ENCODE peak calls at places on chromosomes 3 and 15, in nine cellular contexts. L is Right ventricle myocardium superior; F is T-helper 9 cell; T is neuronal stem cell; C is left ventricle myocardium inferior; N is sciatic nerve; W is D341Med; S is stimulated activated CD8-positive, alpha-beta memory T cell treated with anti-CD3 and anti-CD28 coated beads, Interleukin-7, amount 100 ng/mL, for 1 hour; Y is NCI-H460. I is an unnamed sample.

GRCh38 chr3:158983480-158983879 is 181.6 kb downstream of the MFSD1 start:
- DNase-seq in F (no peak), N (no peak), W (no peak), Y (no peak), C (no peak), S (no peak), T (no peak), L (no peak), I (no peak)

GRCh38 chr15:79812536-79812935 is 84.3 kb downstream of the MTHFS start:
- DNase-seq in Y (no peak), L (no peak), N (no peak), W (no peak), S (no peak), T (no peak), F (no peak), C (no peak), I (no peak)

GRCh38 chr3:30646181-30646876 is 39.9 kb downstream of the TGFBR2 start:
- DNase-seq in W (no peak), F (no peak), T (no peak), Y (no peak), C (no peak), S (no peak), L (no peak), N (no peak), I (no peak)

GRCh38 chr3:105780114-105780513 is 88.7 kb downstream of the CBLB start:
- DNase-seq in C (no peak), T (no peak), S (no peak), Y (no peak), N (no peak), W (no peak), F (no peak), L (no peak), I (no peak)

GRCh38 chr3:136860541-136860940 is 1.5 kb upstream of the NCK1 start:
- DNase-seq in T (peak; percentile 54), C (no peak), S (no peak), W (no peak), N (no peak), Y (no peak), L (no peak), F (no peak), I (no peak)

GRCh38 chr3:65177879-65178484 is 490.2 kb upstream of the ADAMTS9 start:
- DNase-seq in C (no peak), T (no peak), L (no peak), W (no peak), S (no peak), F (no peak), Y (no peak), N (no peak), I (no peak)

GRCh38 chr15:97316362-97316761 is 644.1 kb upstream of the ARRDC4 start:
- DNase-seq in C (no peak), Y (no peak), S (no peak), L (no peak), F (no peak), T (no peak), N (no peak), W (no peak), I (no peak)

GRCh38 chr15:55907797-55908196 is 85.6 kb downstream of the NEDD4 start:
- DNase-seq in T (no peak), S (no peak), W (no peak), F (no peak), N (no peak), Y (peak; percentile 70), L (no peak), C (no peak), I (no peak)

GRCh38 chr3:13019706-13020105 is 53.5 kb downstream of the IQSEC1 start:
- DNase-seq in C (no peak), T (no peak), Y (no peak), W (no peak), N (no peak), L (peak; percentile 43), F (no peak), S (no peak), I (no peak)

GRCh38 chr3:55591893-55592292 is 104.8 kb upstream of the WNT5A start:
- DNase-seq in F (no peak), T (no peak), L (no peak), S (no peak), W (no peak), Y (no peak), C (no peak), N (no peak), I (no peak)

GRCh38 chr3:18652781-18653180 is 227.6 kb upstream of the SATB1 start:
- DNase-seq in W (no peak), F (no peak), N (no peak), T (no peak), Y (no peak), C (no peak), L (no peak), S (no peak), I (no peak)

GRCh38 chr15:52749250-52749649 is 40.9 kb downstream of the ONECUT1 start:
- DNase-seq in L (no peak), Y (no peak), T (no peak), F (no peak), C (no peak), N (no peak), W (no peak), S (no peak), I (no peak)

GRCh38 chr15:39213385-39213840 is 367.5 kb upstream of the THBS1 start:
- DNase-seq in Y (peak; percentile 51), C (peak; percentile 29), T (peak; percentile 88), W (no peak), S (no peak), F (no peak), N (peak; percentile 63), L (peak; percentile 67), I (no peak)

GRCh38 chr3:116338713-116339112 is 106.6 kb downstream of the LSAMP start:
- DNase-seq in N (no peak), L (no peak), C (no peak), W (no peak), T (no peak), S (no peak), Y (no peak), F (no peak), I (no peak)

GRCh38 chr15:88752956-88753355 is 50.3 kb upstream of the ACAN start:
- DNase-seq in N (no peak), Y (no peak), C (no peak), S (no peak), W (peak; percentile 46), T (no peak), L (no peak), F (no peak), I (no peak)

GRCh38 chr3:72340476-72341379 is 507.5 kb downstream of the SHQ1 start:
- DNase-seq in S (no peak), C (no peak), T (no peak), Y (no peak), W (peak; percentile 77), N (no peak), L (no peak), F (no peak), I (no peak)

GRCh38 chr3:45557886-45558285 is 36.7 kb upstream of the LIMD1 start:
- DNase-seq in W (no peak), T (no peak), N (no peak), C (no peak), S (no peak), L (no peak), Y (no peak), F (no peak), I (no peak)

GRCh38 chr3:16697437-16698258 is 92.4 kb upstream of the DAZL start:
- DNase-seq in C (no peak), N (no peak), T (no peak), L (no peak), S (no peak), Y (peak; percentile 61), W (no peak), F (no peak), I (no peak)

GRCh38 chr3:108931025-108931424 is 22.7 kb downstream of the GUCA1C start:
- DNase-seq in C (no peak), N (no peak), Y (no peak), W (no peak), L (no peak), T (no peak), S (no peak), F (no peak), I (no peak)

GRCh38 chr15:37876900-37877299 is 57.5 kb upstream of the TMCO5A start:
- DNase-seq in W (no peak), S (no peak), Y (no peak), N (no peak), F (no peak), L (no peak), T (no peak), C (no peak), I (no peak)

GRCh38 chr3:7897643-7898042 is 604.0 kb upstream of the LMCD1 start:
- DNase-seq in W (no peak), Y (no peak), S (no peak), C (no peak), L (no peak), F (no peak), T (no peak), N (no peak), I (no peak)

GRCh38 chr15:50181206-50181982 is 602 bp upstream of the SLC27A2 start:
- DNase-seq in W (no peak), N (no peak), L (no peak), T (no peak), C (no peak), S (no peak), F (no peak), Y (no peak), I (no peak)

GRCh38 chr3:64272271-64272670 is 47.0 kb upstream of the PRICKLE2 start:
- DNase-seq in F (no peak), L (no peak), T (no peak), C (no peak), W (no peak), N (no peak), Y (no peak), S (no peak), I (no peak)

GRCh38 chr15:81332326-81332725 is 8.4 kb upstream of the STARD5 start:
- DNase-seq in L (no peak), T (no peak), N (no peak), F (no peak), Y (no peak), C (no peak), S (no peak), W (no peak), I (no peak)

GRCh38 chr15:37375529-37375928 is 275.2 kb upstream of the MEIS2 start:
- DNase-seq in S (no peak), C (no peak), W (no peak), N (no peak), T (no peak), L (no peak), Y (no peak), F (no peak), I (no peak)

GRCh38 chr3:117842086-117842485 is 1132.5 kb downstream of the TUSC7 start:
- DNase-seq in W (no peak), C (no peak), F (no peak), T (no peak), L (no peak), Y (no peak), N (no peak), S (no peak), I (no peak)

I was measured in T-helper 1 cell.